ENCODE peak calls at places on chromosomes 11 and 22, in six cellular contexts. D, L, T, V, B and S are unnamed samples.

GRCh38 chr22:19046719-19047609 is 75.2 kb downstream of the DGCR2 start:
- DNase-seq in B (no peak), T (no peak), L (no peak), D (no peak), V (no peak), S (no peak)

GRCh38 chr11:3030289-3031070 is 26.7 kb downstream of the CARS1 start:
- DNase-seq in V (no peak), D (no peak), B (no peak), T (no peak), L (no peak), S (no peak)

GRCh38 chr11:48210052-48210451 is 6.6 kb upstream of the OR4B1 start:
- DNase-seq in D (peak), L (peak), B (no peak), V (no peak), T (peak), S (no peak)

GRCh38 chr11:73390601-73391565 is 14.7 kb downstream of the RELT start:
- DNase-seq in D (no peak), B (no peak), L (no peak), T (no peak), V (no peak), S (no peak)

GRCh38 chr11:48011125-48012050 is 31.0 kb downstream of the PTPRJ start:
- DNase-seq in T (no peak), L (no peak), V (no peak), B (no peak), D (no peak), S (no peak)

GRCh38 chr11:108914981-108915380 is 250.1 kb downstream of the DDX10 start:
- DNase-seq in T (peak), L (no peak), D (peak), B (no peak), V (no peak), S (peak)

GRCh38 chr22:47123006-47123826 is 360.8 kb downstream of the TBC1D22A start:
- DNase-seq in B (no peak), L (no peak), T (no peak), D (no peak), V (no peak), S (no peak)

GRCh38 chr11:111739299-111739698 is 26.9 kb downstream of the PPP2R1B start:
- DNase-seq in L (no peak), T (no peak), B (no peak), V (no peak), D (no peak), S (no peak)

GRCh38 chr11:72220696-72221363 is 3.7 kb upstream of the INPPL1 start:
- DNase-seq in T (no peak), L (no peak), B (no peak), D (no peak), V (peak), S (no peak)

GRCh38 chr11:64025205-64025604 is 10.5 kb upstream of the FLRT1 start:
- DNase-seq in D (no peak), B (peak), V (no peak), T (no peak), L (no peak), S (no peak)

GRCh38 chr11:64031001-64031400 is 4.7 kb upstream of the FLRT1 start:
- DNase-seq in B (no peak), D (no peak), L (no peak), V (no peak), T (no peak), S (no peak)

GRCh38 chr11:64028398-64029115 is 7.2 kb upstream of the FLRT1 start:
- DNase-seq in V (no peak), D (no peak), L (no peak), T (no peak), B (peak), S (no peak)

GRCh38 chr11:64026575-64027213 is 9.0 kb upstream of the FLRT1 start:
- DNase-seq in L (no peak), T (no peak), V (no peak), B (no peak), D (no peak), S (no peak)

GRCh38 chr11:64027619-64028397 is 7.9 kb upstream of the FLRT1 start:
- DNase-seq in V (no peak), L (no peak), D (no peak), B (no peak), T (no peak), S (no peak)
- H3K4me3 ChIP-seq in V (no peak), L (no peak), D (no peak), B (no peak), T (no peak), S (no peak)

DNA sequence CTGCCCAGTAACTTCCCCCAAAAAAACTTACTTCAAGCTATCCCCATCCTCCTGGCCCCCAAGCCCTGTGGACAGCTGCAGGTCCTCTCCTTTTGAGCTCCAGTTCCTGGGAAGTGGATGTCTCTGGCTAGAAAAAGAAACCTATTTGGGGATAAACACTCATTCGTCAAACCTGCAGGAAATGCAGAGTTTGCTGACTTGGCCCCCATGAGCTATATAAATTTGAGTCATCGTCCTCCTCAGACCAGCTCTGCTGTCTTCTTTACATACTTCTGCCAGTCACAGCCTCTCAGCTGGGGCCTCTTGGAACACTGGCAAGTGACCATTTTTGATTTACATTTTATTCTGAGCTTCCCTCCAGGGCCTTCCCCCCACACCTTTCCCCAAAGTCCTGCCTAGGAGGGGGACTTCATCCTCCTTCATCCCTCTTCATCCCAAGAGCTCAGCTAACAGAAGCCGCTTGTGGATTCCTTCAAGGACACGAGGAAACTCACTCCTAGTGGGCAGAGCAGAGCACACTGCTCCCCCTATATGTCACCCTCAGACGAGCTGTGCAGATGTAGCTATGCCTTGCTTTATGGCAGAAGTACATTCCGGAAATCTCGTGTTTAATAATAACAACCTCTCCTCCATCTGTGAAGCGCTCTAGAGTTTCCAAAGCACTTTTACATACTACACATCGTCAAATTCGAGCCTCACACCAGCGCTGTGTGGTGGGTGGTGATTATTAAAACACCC is 131.8 kb downstream of the FEZ1 start:
- DNase-seq in L (no peak), V (no peak), T (no peak), B (no peak), D (peak), S (peak)
- TF ChIP-seq CTCF in L (no peak), V (no peak), T (no peak), B (peak), D (peak), S (peak)

DNA sequence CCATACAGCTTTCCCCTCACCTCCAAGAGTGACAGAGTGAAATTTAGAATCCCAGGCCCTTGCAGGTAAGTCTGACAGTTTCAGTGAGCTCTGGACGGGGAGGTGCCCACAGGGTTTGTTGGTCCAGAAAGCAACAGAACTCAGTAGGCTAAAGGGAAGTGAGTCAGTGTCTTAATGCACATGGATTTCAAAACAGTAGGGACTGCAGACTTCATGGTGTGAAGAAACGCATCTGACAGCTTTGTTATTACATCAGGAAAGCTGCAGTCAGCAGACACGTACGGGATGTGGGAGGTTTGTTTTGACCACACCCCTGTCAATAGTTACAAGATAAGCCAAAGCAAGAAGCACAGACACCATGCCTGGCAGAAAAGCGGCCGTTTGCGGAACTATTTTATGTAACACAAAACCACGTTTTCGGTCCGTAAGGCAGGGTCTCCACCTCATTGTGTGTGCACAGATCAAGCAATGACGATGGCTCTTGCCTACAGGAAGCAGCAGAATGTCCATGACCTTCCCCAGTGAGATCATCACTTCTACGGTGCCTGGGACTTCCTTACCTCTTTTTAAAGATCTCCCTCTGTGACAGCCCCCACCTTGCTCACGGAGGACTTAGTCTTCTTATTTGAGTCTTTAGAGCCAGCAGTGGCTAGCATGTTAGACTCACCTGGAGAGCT is 58.1 kb upstream of the FTH1 start:
- DNase-seq in L (peak), D (peak), B (no peak), T (peak), V (peak), S (peak)
- H3K4me3 ChIP-seq in L (peak), D (peak), B (no peak), T (peak), V (no peak), S (no peak)

GRCh38 chr11:100910808-100911207 is 218.8 kb downstream of the PGR start:
- DNase-seq in D (no peak), L (no peak), T (no peak), V (no peak), B (no peak), S (no peak)

GRCh38 chr11:100918551-100919500 is 210.8 kb downstream of the PGR start:
- DNase-seq in L (peak), T (no peak), D (no peak), B (peak), V (no peak), S (no peak)

GRCh38 chr11:100908746-100909145 is 220.9 kb downstream of the PGR start:
- DNase-seq in T (peak), V (no peak), B (no peak), L (no peak), D (peak), S (no peak)

DNA sequence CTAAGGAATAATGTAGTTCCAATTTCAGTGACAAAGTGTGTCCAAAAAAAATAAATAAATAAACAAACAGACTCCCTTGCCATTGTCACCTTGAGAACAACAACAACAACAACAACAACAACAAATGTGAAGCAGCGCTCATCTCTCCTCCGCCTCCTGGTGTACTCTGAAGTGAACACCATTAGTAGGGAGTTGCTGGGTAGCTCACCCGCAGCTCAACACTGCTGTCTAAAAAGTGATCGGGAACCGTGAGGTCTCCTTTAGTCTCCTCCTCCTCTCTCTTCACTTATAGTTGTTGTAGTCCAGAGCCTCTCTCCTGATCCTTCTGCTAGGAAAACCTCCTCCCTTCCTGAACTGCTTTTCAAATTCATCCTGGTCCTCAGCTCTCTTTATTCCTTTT is 215.2 kb downstream of the PGR start:
- DNase-seq in L (no peak), T (no peak), B (no peak), V (no peak), D (no peak), S (no peak)
- TF ChIP-seq CTCF in L (no peak), T (no peak), B (no peak), V (no peak), D (no peak), S (no peak)

GRCh38 chr22:25698986-25699385 is 43.0 kb upstream of the MYO18B start:
- DNase-seq in D (no peak), L (no peak), T (no peak), V (no peak), B (no peak), S (no peak)
- H3K4me3 ChIP-seq in D (no peak), L (no peak), T (no peak), V (no peak), B (no peak), S (no peak)

GRCh38 chr11:134858783-134859480 is 446.9 kb upstream of the B3GAT1 start:
- DNase-seq in V (no peak), L (no peak), T (no peak), D (no peak), B (no peak), S (no peak)

GRCh38 chr11:134853972-134854371 is 441.9 kb upstream of the B3GAT1 start:
- DNase-seq in L (no peak), B (no peak), V (no peak), D (no peak), T (no peak), S (no peak)

GRCh38 chr11:134857035-134857434 is 445.0 kb upstream of the B3GAT1 start:
- DNase-seq in V (no peak), B (no peak), T (no peak), L (no peak), D (no peak), S (no peak)

GRCh38 chr11:134854391-134854991 is 442.4 kb upstream of the B3GAT1 start:
- DNase-seq in B (no peak), D (no peak), T (no peak), L (no peak), V (no peak), S (no peak)

DNA sequence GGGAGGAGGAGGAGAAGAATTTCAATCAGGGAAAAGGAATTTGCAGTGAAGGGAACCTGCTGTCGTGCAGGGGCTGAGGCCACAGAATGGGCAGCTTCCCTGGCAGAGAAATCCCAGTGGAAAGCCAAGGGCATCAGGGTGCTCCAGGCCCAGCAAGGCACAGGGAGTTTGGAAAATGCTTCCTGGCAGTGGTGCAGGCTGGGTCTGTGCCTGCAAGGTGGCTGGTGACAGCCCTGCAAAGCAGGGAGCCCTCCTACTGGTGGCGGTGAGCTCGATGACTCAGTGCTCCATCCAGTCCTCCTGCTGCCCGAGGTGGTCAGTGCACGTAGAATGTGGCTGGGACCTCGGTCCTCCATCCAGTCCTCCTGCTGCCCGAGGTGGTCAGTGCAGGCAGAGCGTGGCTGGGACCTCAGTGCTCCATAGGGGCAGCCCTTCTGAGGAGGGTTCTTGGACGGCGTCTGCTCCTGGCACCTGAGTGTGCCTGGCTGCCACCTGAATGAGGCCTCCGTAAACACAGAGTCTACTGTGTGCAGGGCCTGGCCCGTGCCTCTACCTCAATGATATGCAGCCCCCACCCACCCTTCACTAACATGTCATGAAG is 444.4 kb upstream of the B3GAT1 start:
- DNase-seq in V (no peak), B (no peak), L (no peak), D (no peak), T (no peak), S (no peak)
- TF ChIP-seq CTCF in V (no peak), B (no peak), L (no peak), D (no peak), T (no peak), S (no peak)